ENCODE peak calls at places on chromosome 21, in four cellular contexts. G, O, V and R are unnamed samples.
A peak's percentile ranks its signal among the peaks of the same experiment; 100 is the strongest.

GRCh38 chr21:26845066-26845749 is at the start of gene ADAMTS1:
- DNase-seq in G (peak; percentile 92), O (no peak), V (peak; percentile 43), R (no peak)

GRCh38 chr21:44750675-44751025 is 39.3 kb upstream of the TSPEAR start:
- DNase-seq in V (no peak), O (no peak), G (no peak), R (no peak)

GRCh38 chr21:32687946-32688345 is 39.9 kb downstream of the SYNJ1 start:
- DNase-seq in V (no peak), O (no peak), G (no peak), R (no peak)

GRCh38 chr21:46110499-46111192 is 12.7 kb downstream of the COL6A2 start:
- DNase-seq in G (no peak), O (no peak), V (no peak), R (no peak)

GRCh38 chr21:45319461-45320211 is 31.9 kb upstream of the POFUT2 start:
- DNase-seq in V (peak; percentile 71), O (no peak), G (peak; percentile 95), R (no peak)

GRCh38 chr21:45102391-45102932 is 28.1 kb downstream of the ADARB1 start:
- DNase-seq in G (peak; percentile 88), O (no peak), V (peak; percentile 67), R (no peak)

GRCh38 chr21:35583566-35584216 is 476.6 kb downstream of the SETD4 start:
- DNase-seq in V (no peak), O (no peak), G (no peak), R (no peak)

GRCh38 chr21:46189213-46189958 is 5.1 kb upstream of the SPATC1L start:
- DNase-seq in O (no peak), V (no peak), G (peak; percentile 71), R (no peak)

GRCh38 chr21:41707231-41707988 is 59.4 kb downstream of the RIPK4 start:
- DNase-seq in O (no peak), G (no peak), V (no peak), R (peak; percentile 67)

GRCh38 chr21:44711327-44712202 is at the start of gene TSPEAR:
- DNase-seq in V (no peak), O (no peak), G (no peak), R (peak; percentile 65)

GRCh38 chr21:34596561-34597271 is 18.2 kb downstream of the RCAN1 start:
- DNase-seq in O (no peak), V (no peak), G (no peak), R (no peak)

GRCh38 chr21:44054710-44055109 is 42.6 kb downstream of the TRAPPC10 start:
- DNase-seq in G (peak; percentile 58), V (no peak), O (no peak), R (no peak)

GRCh38 chr21:45455321-45456013 is 50.5 kb downstream of the COL18A1 start:
- DNase-seq in V (no peak), O (no peak), G (peak; percentile 60), R (peak; percentile 29)

GRCh38 chr21:31493350-31493880 is 149.4 kb upstream of the TIAM1 start:
- DNase-seq in V (no peak), O (no peak), G (no peak), R (no peak)

GRCh38 chr21:14901482-14901958 is 163.3 kb downstream of the NRIP1 start:
- DNase-seq in O (no peak), G (peak; percentile 36), V (no peak), R (peak; percentile 94)

GRCh38 chr21:39182484-39183271 is 573 bp downstream of the PSMG1 start:
- DNase-seq in V (no peak), G (peak; percentile 37), O (peak; percentile 9), R (peak; percentile 11)

GRCh38 chr21:25243809-25244208 is 363.5 kb downstream of the MRPL39 start:
- DNase-seq in V (no peak), G (no peak), O (no peak), R (no peak)

GRCh38 chr21:39108291-39109162 is 74.7 kb downstream of the PSMG1 start:
- DNase-seq in V (no peak), O (no peak), G (no peak), R (no peak)

GRCh38 chr21:44006656-44007055 is 5.5 kb upstream of the TRAPPC10 start:
- DNase-seq in O (no peak), G (peak; percentile 74), V (no peak), R (no peak)

GRCh38 chr21:28133116-28133515 is 859.6 kb downstream of the LTN1 start:
- DNase-seq in O (no peak), V (no peak), G (peak; percentile 43), R (no peak)

GRCh38 chr21:42125571-42126544 is 54.7 kb downstream of the UMODL1 start:
- DNase-seq in O (no peak), V (no peak), G (peak; percentile 60), R (peak; percentile 34)

GRCh38 chr21:38798481-38798882 is 7.2 kb upstream of the ETS2 start:
- DNase-seq in O (no peak), V (no peak), G (no peak), R (peak; percentile 89)

GRCh38 chr21:45012661-45013270 is 61.6 kb upstream of the ADARB1 start:
- DNase-seq in V (no peak), O (no peak), G (no peak), R (no peak)

GRCh38 chr21:45316871-45317400 is 29.2 kb upstream of the POFUT2 start:
- DNase-seq in V (no peak), O (no peak), G (no peak), R (no peak)

GRCh38 chr21:26148071-26148470 is 22.5 kb downstream of the APP start:
- DNase-seq in O (no peak), V (no peak), G (peak; percentile 80), R (peak; percentile 13)

GRCh38 chr21:41766883-41767605 is at the start of gene RIPK4:
- DNase-seq in G (peak; percentile 65), O (peak; percentile 63), V (no peak), R (peak; percentile 95)

GRCh38 chr21:45175326-45176085 is 101.1 kb downstream of the ADARB1 start:
- DNase-seq in V (no peak), G (no peak), O (no peak), R (no peak)

GRCh38 chr21:21631961-21632360 is 633.8 kb downstream of the NCAM2 start:
- DNase-seq in V (no peak), G (no peak), O (no peak), R (peak; percentile 5)

GRCh38 chr21:41142051-41142795 is 25.7 kb upstream of the BACE2 start:
- DNase-seq in V (peak; percentile 65), G (peak; percentile 59), O (no peak), R (peak; percentile 89)

GRCh38 chr21:16193758-16194606 is 464.2 kb downstream of the USP25 start:
- DNase-seq in G (peak; percentile 63), O (no peak), V (no peak), R (peak; percentile 29)

GRCh38 chr21:42245348-42246185 is 26.6 kb downstream of the ABCG1 start:
- DNase-seq in V (no peak), G (no peak), O (no peak), R (no peak)